ENCODE peak calls at places on chromosomes 5 and 9, in seven cellular contexts. V, A, Z, U, G, W and L are unnamed samples.

GRCh38 chr5:1879292-1880263 is 3.1 kb downstream of the IRX4 start:
- DNase-seq in V (no peak), A (no peak), Z (no peak), U (no peak), G (no peak), W (peak), L (no peak)

GRCh38 chr9:76607730-76608475 is 148.9 kb downstream of the GCNT1 start:
- DNase-seq in V (no peak), A (no peak), Z (no peak), U (no peak), G (no peak), W (no peak), L (no peak)

GRCh38 chr9:116141864-116142561 is 11.6 kb upstream of the PAPPA start:
- DNase-seq in V (no peak), A (no peak), Z (no peak), U (no peak), G (no peak), W (no peak), L (no peak)

GRCh38 chr5:81519217-81519905 is 125.4 kb upstream of the ACOT12 start:
- DNase-seq in V (no peak), A (no peak), Z (no peak), U (peak), G (no peak), W (no peak), L (no peak)

GRCh38 chr9:93962561-93963440 is 7.6 kb upstream of the BARX1 start:
- DNase-seq in V (peak), A (peak), Z (peak), U (peak), G (peak), W (peak), L (peak)

GRCh38 chr5:172542651-172543131 is 88.4 kb upstream of the SH3PXD2B start:
- DNase-seq in V (no peak), A (no peak), Z (peak), U (no peak), G (no peak), W (no peak), L (no peak)

GRCh38 chr9:92745236-92745790 is 19.3 kb downstream of the BICD2 start:
- DNase-seq in V (no peak), A (no peak), Z (no peak), U (no peak), G (no peak), W (peak), L (no peak)

GRCh38 chr5:107542831-107543231 is 127.9 kb downstream of the EFNA5 start:
- DNase-seq in V (no peak), A (peak), Z (peak), U (peak), G (no peak), W (no peak), L (no peak)

GRCh38 chr9:4887556-4887955 is 94.8 kb downstream of the RCL1 start:
- DNase-seq in V (no peak), A (no peak), Z (no peak), U (peak), G (no peak), W (no peak), L (no peak)

GRCh38 chr9:93962041-93962440 is 6.9 kb upstream of the BARX1 start:
- DNase-seq in V (no peak), A (no peak), Z (no peak), U (no peak), G (no peak), W (no peak), L (no peak)

GRCh38 chr9:98644011-98644410 is 64.7 kb downstream of the GABBR2 start:
- DNase-seq in V (no peak), A (no peak), Z (no peak), U (no peak), G (no peak), W (no peak), L (no peak)

GRCh38 chr9:35813434-35814105 is 1.3 kb downstream of the HINT2 start:
- DNase-seq in V (no peak), A (no peak), Z (no peak), U (peak), G (no peak), W (peak), L (no peak)

GRCh38 chr5:150291388-150292385 is 2.1 kb upstream of the CAMK2A start:
- DNase-seq in V (no peak), A (no peak), Z (no peak), U (no peak), G (no peak), W (no peak), L (no peak)

GRCh38 chr5:40405985-40406384 is 273.7 kb upstream of the PTGER4 start:
- DNase-seq in V (no peak), A (no peak), Z (no peak), U (no peak), G (no peak), W (no peak), L (no peak)

GRCh38 chr5:97408331-97408730 is 225.3 kb upstream of the RIOK2 start:
- DNase-seq in V (no peak), A (no peak), Z (no peak), U (no peak), G (no peak), W (no peak), L (no peak)

GRCh38 chr5:116046823-116047222 is 14.6 kb downstream of the ARL14EPL start:
- DNase-seq in V (no peak), A (no peak), Z (no peak), U (peak), G (no peak), W (no peak), L (no peak)